ENCODE peak calls at places on chromosomes 2 and 18, in five cellular contexts. Q, F, C, G and V are unnamed samples.

GRCh38 chr2:168699834-168700417 is 102.5 kb upstream of the NOSTRIN start:
- DNase-seq in Q (no peak), F (peak), C (no peak), G (no peak), V (peak)

GRCh38 chr2:216210711-216211131 is 101.6 kb downstream of the XRCC5 start:
- DNase-seq in Q (no peak), F (no peak), C (no peak), G (no peak), V (no peak)

GRCh38 chr2:64482765-64483504 is 29.0 kb downstream of the LGALSL start:
- DNase-seq in Q (peak), F (no peak), C (no peak), G (no peak), V (peak)

GRCh38 chr2:158049129-158049855 is 52.4 kb upstream of the UPP2 start:
- DNase-seq in Q (no peak), F (no peak), C (no peak), G (no peak), V (no peak)

GRCh38 chr2:226118471-226119429 is 680.9 kb downstream of the IRS1 start:
- DNase-seq in Q (no peak), F (peak), C (peak), G (no peak), V (peak)

GRCh38 chr18:42183746-42184145 is 228.7 kb downstream of the PIK3C3 start:
- DNase-seq in Q (no peak), F (no peak), C (peak), G (no peak), V (no peak)

GRCh38 chr18:12597775-12598174 is 60.1 kb downstream of the SPIRE1 start:
- DNase-seq in Q (no peak), F (no peak), C (peak), G (no peak), V (peak)

GRCh38 chr2:5766621-5767020 is 74.4 kb downstream of the SOX11 start:
- DNase-seq in Q (no peak), F (no peak), C (no peak), G (no peak), V (no peak)

GRCh38 chr2:233063976-233064411 is 3.9 kb downstream of the INPP5D start:
- DNase-seq in Q (no peak), F (no peak), C (no peak), G (no peak), V (no peak)

GRCh38 chr2:41116106-41116797 is 664.4 kb upstream of the SLC8A1 start:
- DNase-seq in Q (no peak), F (no peak), C (no peak), G (no peak), V (no peak)

GRCh38 chr2:38115216-38116012 is 39.5 kb upstream of the CYP1B1 start:
- DNase-seq in Q (peak), F (peak), C (peak), G (peak), V (peak)

GRCh38 chr2:141766225-141766624 is 364.6 kb downstream of the LRP1B start:
- DNase-seq in Q (no peak), F (no peak), C (no peak), G (no peak), V (no peak)

GRCh38 chr2:119338826-119339561 is 27.6 kb downstream of the C2orf76 start:
- DNase-seq in Q (no peak), F (no peak), C (no peak), G (peak), V (no peak)

GRCh38 chr2:40625849-40626248 is 174.0 kb upstream of the SLC8A1 start:
- DNase-seq in Q (no peak), F (no peak), C (no peak), G (no peak), V (no peak)

GRCh38 chr2:196801986-196802385 is 2.5 kb upstream of the GTF3C3 start:
- DNase-seq in Q (no peak), F (no peak), C (no peak), G (no peak), V (no peak)

DNA sequence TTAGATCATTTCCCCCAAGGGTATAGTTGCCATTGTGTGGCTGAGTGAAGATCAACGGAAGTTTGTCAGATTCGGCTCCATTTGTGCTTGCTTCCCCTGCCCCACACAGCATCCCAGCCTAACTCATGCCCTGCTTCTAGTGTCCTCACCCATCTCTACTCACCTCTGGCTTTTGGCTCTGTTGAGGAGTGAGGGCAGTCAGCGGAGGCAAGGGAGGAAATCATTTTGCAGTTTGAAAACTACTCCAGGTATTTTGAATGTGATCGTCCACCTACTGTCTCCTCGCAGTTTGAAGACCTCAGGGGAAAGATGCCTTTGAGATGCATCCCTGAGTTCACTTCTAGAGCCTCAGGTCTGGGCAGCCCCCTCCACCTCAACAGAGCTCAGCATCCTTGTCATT is 116.3 kb downstream of the FEZ2 start:
- DNase-seq in Q (no peak), F (no peak), C (no peak), G (no peak), V (no peak)
- H3K27ac ChIP-seq in Q (no peak), F (no peak), C (peak), G (no peak), V (no peak)

DNA sequence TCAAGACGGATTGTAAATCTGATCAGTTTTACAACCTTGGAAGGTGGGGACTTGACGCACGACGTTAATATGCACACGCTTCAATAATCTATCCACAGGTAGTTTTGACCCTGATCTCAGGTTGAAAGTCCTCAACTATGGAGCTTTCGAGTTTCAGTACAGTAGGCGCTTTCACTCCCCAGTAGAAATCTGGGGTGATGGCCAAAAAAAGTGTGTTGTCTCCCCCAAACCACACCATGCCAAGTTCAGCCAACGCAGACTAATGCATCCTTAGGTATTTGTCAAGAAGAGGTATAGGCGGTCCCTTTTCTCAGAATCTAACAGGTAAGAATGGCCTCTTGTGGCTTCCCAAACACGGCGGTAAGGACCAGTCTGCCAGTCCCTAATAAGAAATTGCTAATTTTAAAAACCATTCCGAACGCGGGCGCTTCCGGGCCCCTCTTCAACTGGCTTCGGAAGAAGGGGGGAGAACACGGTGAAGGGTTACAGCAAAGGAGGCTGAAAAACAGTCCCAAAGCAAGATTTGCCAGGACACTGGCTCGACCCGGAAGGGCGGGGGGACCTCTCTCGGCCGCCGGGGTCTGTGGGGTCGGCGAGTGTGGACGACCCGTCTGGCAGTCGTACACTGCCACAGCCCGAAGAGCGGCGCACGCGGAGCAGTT is 661 bp downstream of the FAM210A start:
- DNase-seq in Q (no peak), F (no peak), C (no peak), G (peak), V (no peak)
- H3K27ac ChIP-seq in Q (no peak), F (peak), C (peak), G (peak), V (peak)

GRCh38 chr2:28316546-28317335 is 75.9 kb upstream of the FOSL2 start:
- DNase-seq in Q (no peak), F (no peak), C (no peak), G (no peak), V (no peak)

GRCh38 chr2:28310107-28310506 is 82.6 kb upstream of the FOSL2 start:
- DNase-seq in Q (no peak), F (no peak), C (no peak), G (no peak), V (no peak)

GRCh38 chr2:28314968-28315367 is 77.7 kb upstream of the FOSL2 start:
- DNase-seq in Q (no peak), F (no peak), C (no peak), G (no peak), V (no peak)

GRCh38 chr2:28311660-28312249 is 80.9 kb upstream of the FOSL2 start:
- DNase-seq in Q (no peak), F (no peak), C (no peak), G (no peak), V (no peak)

GRCh38 chr2:28312307-28313278 is 80.1 kb upstream of the FOSL2 start:
- DNase-seq in Q (no peak), F (no peak), C (no peak), G (no peak), V (no peak)
- H3K27ac ChIP-seq in Q (no peak), F (no peak), C (no peak), G (no peak), V (peak)

GRCh38 chr2:114345246-114345645 is 97.2 kb upstream of the DPP10 start:
- DNase-seq in Q (no peak), F (no peak), C (no peak), G (no peak), V (no peak)

GRCh38 chr2:114354199-114354598 is 88.2 kb upstream of the DPP10 start:
- DNase-seq in Q (no peak), F (no peak), C (no peak), G (no peak), V (no peak)

GRCh38 chr2:114346658-114347057 is 95.8 kb upstream of the DPP10 start:
- DNase-seq in Q (no peak), F (no peak), C (no peak), G (no peak), V (no peak)

GRCh38 chr2:114350186-114350725 is 92.2 kb upstream of the DPP10 start:
- DNase-seq in Q (no peak), F (no peak), C (no peak), G (no peak), V (no peak)
- H3K27ac ChIP-seq in Q (no peak), F (no peak), C (no peak), G (no peak), V (no peak)

DNA sequence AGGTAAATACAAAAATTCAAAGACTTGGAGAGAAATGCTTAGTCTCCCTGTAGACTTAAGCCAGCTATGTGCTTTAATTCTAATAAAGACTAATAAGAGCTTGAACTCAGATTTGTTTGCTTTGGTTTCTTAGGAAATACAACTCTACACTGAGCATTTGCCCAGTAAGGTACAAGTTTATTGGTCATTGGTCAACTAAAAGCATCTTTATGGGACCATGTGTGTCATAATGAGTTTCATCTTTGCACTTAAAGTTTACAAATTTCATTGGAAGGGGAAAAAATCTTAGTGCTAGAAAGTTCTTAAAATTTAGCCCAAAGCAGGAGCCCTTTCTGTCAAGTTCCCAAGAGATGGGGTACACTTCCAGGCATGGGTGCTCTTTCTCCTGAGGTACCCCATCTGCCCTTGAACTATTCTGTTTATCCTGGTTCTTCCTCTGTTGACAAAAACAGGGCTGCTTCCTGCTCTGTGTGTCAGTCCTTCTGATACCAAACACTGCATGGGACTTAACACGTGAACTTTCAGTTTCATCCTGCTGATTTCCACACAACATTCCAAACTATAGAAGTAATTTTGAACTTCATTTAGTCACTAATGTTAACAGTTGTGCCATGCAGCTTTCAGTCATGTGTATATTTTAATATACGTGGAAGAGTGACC is 200.2 kb downstream of the TPGS2 start:
- DNase-seq in Q (no peak), F (no peak), C (no peak), G (no peak), V (no peak)
- H3K27ac ChIP-seq in Q (no peak), F (no peak), C (no peak), G (no peak), V (peak)

GRCh38 chr18:50428531-50429206 is 53.8 kb downstream of the SKA1 start:
- DNase-seq in Q (no peak), F (no peak), C (no peak), G (no peak), V (no peak)
- H3K27ac ChIP-seq in Q (no peak), F (no peak), C (no peak), G (no peak), V (no peak)